ENCODE peak calls at places on chromosomes 2 and 18, in five cellular contexts. J, L, C, O and Y are unnamed samples.

GRCh38 chr2:15584767-15585469 is 6.8 kb upstream of the DDX1 start:
- DNase-seq in J (no peak), L (no peak), C (no peak), O (peak), Y (no peak)

GRCh38 chr2:6535572-6535971 is 330.1 kb downstream of the CMPK2 start:
- DNase-seq in J (no peak), L (no peak), C (no peak), O (no peak), Y (no peak)

GRCh38 chr18:30361864-30362540 is 680.5 kb downstream of the DSC3 start:
- DNase-seq in J (no peak), L (no peak), C (no peak), O (no peak), Y (no peak)

GRCh38 chr2:19571773-19572172 is 213.3 kb upstream of the OSR1 start:
- DNase-seq in J (no peak), L (no peak), C (no peak), O (no peak), Y (no peak)

GRCh38 chr2:38489846-38490245 is 112.8 kb upstream of the ATL2 start:
- DNase-seq in J (no peak), L (no peak), C (no peak), O (no peak), Y (no peak)

GRCh38 chr2:8484502-8485283 is 197.2 kb upstream of the ID2 start:
- DNase-seq in J (no peak), L (no peak), C (no peak), O (no peak), Y (no peak)

GRCh38 chr2:101305492-101306123 is 2.9 kb downstream of the RNF149 start:
- DNase-seq in J (peak), L (no peak), C (no peak), O (no peak), Y (peak)

GRCh38 chr2:15154289-15154688 is 406.8 kb downstream of the NBAS start:
- DNase-seq in J (no peak), L (no peak), C (no peak), O (no peak), Y (peak)

GRCh38 chr2:73244580-73244979 is 10.5 kb downstream of the CCT7 start:
- DNase-seq in J (no peak), L (no peak), C (no peak), O (no peak), Y (no peak)

GRCh38 chr2:235146871-235147565 is 195.2 kb downstream of the SH3BP4 start:
- DNase-seq in J (no peak), L (no peak), C (peak), O (peak), Y (no peak)

GRCh38 chr2:79327460-79327859 is 167.9 kb upstream of the REG3A start:
- DNase-seq in J (no peak), L (no peak), C (no peak), O (no peak), Y (no peak)

GRCh38 chr2:29940706-29941105 is 19.3 kb upstream of the ALK start:
- DNase-seq in J (no peak), L (peak), C (no peak), O (no peak), Y (no peak)

GRCh38 chr2:135048122-135048521 is 875 bp upstream of the MAP3K19 start:
- DNase-seq in J (no peak), L (no peak), C (no peak), O (no peak), Y (no peak)

GRCh38 chr2:217918220-217919024 is 84.4 kb downstream of the TNS1 start:
- DNase-seq in J (no peak), L (no peak), C (no peak), O (no peak), Y (peak)

GRCh38 chr2:102355526-102356380 is at the start of gene IL18R1:
- DNase-seq in J (no peak), L (peak), C (peak), O (peak), Y (peak)

GRCh38 chr2:105110295-105110829 is 72.5 kb downstream of the MRPS9 start:
- DNase-seq in J (no peak), L (no peak), C (no peak), O (no peak), Y (no peak)

GRCh38 chr2:135998842-135999241 is 13.4 kb upstream of the DARS1 start:
- DNase-seq in J (no peak), L (no peak), C (no peak), O (no peak), Y (no peak)

DNA sequence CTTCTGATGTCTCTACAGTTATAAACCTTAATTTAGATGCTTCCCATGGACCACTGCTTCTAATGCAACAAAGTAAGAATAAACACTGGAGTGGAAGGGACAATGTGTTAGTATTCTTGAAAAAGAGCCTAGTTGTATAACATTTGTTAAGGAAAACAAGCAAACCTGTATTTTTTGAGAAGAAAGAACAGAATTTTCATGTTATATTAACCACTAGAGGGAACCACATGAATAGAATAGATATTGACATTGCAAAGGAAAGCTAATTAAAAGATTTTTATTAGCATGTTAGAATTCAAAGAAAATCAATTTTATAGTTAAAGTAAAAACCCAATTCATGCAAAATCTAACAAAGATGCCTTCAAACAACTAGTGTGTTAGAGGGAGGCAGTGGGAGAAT is 151.2 kb upstream of the BARD1 start:
- DNase-seq in J (peak), L (no peak), C (no peak), O (no peak), Y (peak)
- TF ChIP-seq CTCF in J (peak), L (peak), C (no peak), O (no peak), Y (no peak)

DNA sequence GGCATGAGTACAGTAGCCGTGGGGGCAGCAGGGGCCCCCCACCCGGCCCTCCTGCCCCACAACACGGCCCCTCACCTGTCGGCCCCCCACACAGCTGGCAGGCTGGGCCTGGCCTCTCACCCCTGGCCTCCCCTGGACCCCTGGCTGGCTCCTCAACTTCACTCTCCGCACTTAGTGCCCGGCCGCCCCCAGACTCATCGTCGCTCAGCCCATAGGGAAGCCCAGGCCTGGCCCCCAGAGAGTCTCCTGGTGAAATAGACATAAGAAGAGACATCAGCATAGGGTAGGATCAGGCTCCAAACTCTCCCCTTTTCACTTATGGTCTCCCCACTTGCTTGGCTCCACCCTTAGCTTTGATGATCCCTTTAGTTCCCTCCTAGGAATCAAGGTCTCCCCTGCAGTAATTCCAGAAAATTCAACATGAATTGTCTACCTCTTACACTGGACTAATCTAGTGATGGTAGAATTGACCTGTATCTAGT is 1.7 kb downstream of the ZNF513 start:
- DNase-seq in J (no peak), L (no peak), C (no peak), O (no peak), Y (no peak)
- H3K4me3 ChIP-seq in J (no peak), L (peak), C (no peak), O (no peak), Y (no peak)

DNA sequence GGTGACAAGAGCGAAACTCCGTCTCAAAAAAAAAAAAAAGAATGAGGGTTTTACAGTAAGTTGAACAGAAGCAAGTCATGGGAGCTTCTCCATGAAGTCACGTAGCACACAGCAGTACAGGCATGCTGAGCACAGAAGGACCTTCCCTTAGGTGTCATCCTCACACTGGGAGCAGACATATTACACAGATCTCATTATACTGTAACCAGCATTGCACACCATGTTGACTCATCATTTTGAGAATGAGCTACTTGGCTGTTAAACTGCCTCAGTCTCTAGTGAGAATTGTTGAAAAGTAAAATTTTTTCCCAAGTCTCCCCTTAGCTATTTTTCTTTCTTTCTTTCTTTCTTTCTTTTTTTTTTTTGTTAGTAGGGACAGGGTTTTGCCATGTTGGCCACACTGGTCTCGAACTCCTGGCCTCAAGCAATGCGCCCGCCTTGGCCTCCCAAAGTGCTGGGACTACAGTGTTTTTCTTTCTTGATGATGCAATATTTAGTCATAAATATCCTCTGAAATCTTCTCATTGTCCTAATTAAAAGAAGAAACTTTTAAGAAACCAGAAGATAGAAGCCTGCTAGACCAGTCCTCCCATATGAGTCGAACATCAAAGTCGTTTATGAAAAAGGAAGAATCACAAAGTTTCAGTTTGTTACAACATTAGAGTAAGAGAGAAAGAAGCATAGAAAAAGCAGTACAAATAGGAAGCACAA is 37.9 kb upstream of the PPP1CB start:
- DNase-seq in J (no peak), L (no peak), C (no peak), O (no peak), Y (peak)
- TF ChIP-seq CTCF in J (no peak), L (no peak), C (no peak), O (no peak), Y (no peak)

GRCh38 chr2:120935339-120936313 is 200.0 kb downstream of the GLI2 start:
- DNase-seq in J (peak), L (no peak), C (peak), O (no peak), Y (peak)
- H3K4me3 ChIP-seq in J (peak), L (no peak), C (no peak), O (no peak), Y (no peak)

DNA sequence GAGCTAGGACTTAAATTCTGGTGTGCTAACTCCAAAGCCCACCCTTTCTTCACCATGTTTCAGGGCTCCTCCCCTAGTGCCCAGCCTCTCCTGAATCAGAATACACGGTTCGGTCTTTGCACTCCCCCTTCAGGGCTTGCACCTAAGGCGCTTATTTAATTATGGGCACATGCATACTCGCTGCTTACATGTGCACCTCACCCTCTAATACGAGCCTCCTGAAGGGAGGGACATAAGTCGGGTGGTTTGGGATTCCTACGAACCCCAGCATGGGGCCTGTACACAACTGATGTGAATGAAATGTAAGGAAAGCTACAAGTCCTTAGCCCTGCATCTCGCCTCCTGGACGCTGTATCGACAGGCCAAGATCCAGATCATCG is 435 bp downstream of the IFT172 start:
- DNase-seq in J (no peak), L (no peak), C (peak), O (no peak), Y (no peak)
- TF ChIP-seq CTCF in J (no peak), L (no peak), C (no peak), O (no peak), Y (peak)

GRCh38 chr2:236824836-236825235 is 255.2 kb downstream of the ACKR3 start:
- DNase-seq in J (no peak), L (no peak), C (no peak), O (no peak), Y (no peak)

GRCh38 chr2:236826727-236827126 is 257.1 kb downstream of the ACKR3 start:
- DNase-seq in J (no peak), L (no peak), C (no peak), O (no peak), Y (no peak)

GRCh38 chr2:236825989-236826510 is 256.4 kb downstream of the ACKR3 start:
- DNase-seq in J (no peak), L (no peak), C (no peak), O (no peak), Y (no peak)

GRCh38 chr2:236823230-236823629 is 253.6 kb downstream of the ACKR3 start:
- DNase-seq in J (no peak), L (no peak), C (no peak), O (no peak), Y (no peak)

DNA sequence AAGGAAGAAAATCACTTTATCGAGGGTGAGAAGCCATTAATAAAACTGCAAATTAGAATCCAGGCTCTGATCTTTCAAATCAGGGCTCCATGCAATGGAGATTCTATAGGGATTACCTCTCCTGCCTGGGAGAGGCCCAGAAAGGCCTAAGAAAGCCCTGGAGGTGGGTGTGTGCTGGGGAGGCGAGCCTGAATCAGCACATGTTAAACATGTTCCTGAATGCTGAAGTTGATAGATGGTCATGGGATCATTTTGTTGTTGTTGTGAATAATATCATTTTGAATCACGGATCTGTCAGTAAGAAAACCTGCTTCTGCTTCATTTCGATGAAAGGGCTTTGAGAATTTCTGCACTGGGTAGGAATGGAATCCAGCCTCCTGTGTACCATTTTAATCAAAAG is 254.4 kb downstream of the ACKR3 start:
- DNase-seq in J (no peak), L (no peak), C (no peak), O (no peak), Y (no peak)
- H3K4me3 ChIP-seq in J (no peak), L (no peak), C (no peak), O (no peak), Y (no peak)

GRCh38 chr2:60515751-60516226 is 37.7 kb downstream of the BCL11A start:
- DNase-seq in J (peak), L (no peak), C (no peak), O (no peak), Y (peak)
- TF ChIP-seq CTCF in J (peak), L (no peak), C (no peak), O (no peak), Y (peak)